ENCODE peak calls at places on chromosomes 6 and 20, in five cellular contexts. T, F, M, I and Y are unnamed samples.

GRCh38 chr20:44967207-44967807 is 995 bp downstream of the STK4 start:
- DNase-seq in T (no peak), F (no peak), M (no peak), I (no peak), Y (no peak)

GRCh38 chr20:57566803-57567459 is 6.0 kb downstream of the PCK1 start:
- DNase-seq in T (no peak), F (no peak), M (no peak), I (no peak), Y (no peak)

GRCh38 chr6:147768969-147769368 is 260.5 kb downstream of the SAMD5 start:
- DNase-seq in T (no peak), F (no peak), M (no peak), I (no peak), Y (no peak)

GRCh38 chr20:1900321-1900791 is 5.1 kb downstream of the SIRPA start:
- DNase-seq in T (peak), F (no peak), M (peak), I (peak), Y (peak)

GRCh38 chr6:138576303-138576702 is 77.0 kb upstream of the NHSL1 start:
- DNase-seq in T (no peak), F (no peak), M (no peak), I (no peak), Y (no peak)

GRCh38 chr6:3318226-3318625 is 59.5 kb downstream of the PSMG4 start:
- DNase-seq in T (no peak), F (peak), M (no peak), I (no peak), Y (no peak)

GRCh38 chr6:117018771-117019170 is 141.7 kb downstream of the RFX6 start:
- DNase-seq in T (no peak), F (no peak), M (no peak), I (no peak), Y (no peak)

GRCh38 chr6:7311920-7312615 is 931 bp downstream of the SSR1 start:
- DNase-seq in T (no peak), F (peak), M (no peak), I (no peak), Y (no peak)

GRCh38 chr6:15147827-15148226 is 98.0 kb upstream of the JARID2 start:
- DNase-seq in T (no peak), F (no peak), M (no peak), I (no peak), Y (no peak)

GRCh38 chr6:35707714-35708407 is 19.1 kb upstream of the FKBP5 start:
- DNase-seq in T (no peak), F (no peak), M (no peak), I (no peak), Y (no peak)